ENCODE peak calls at places on chromosomes 6 and 20, in five cellular contexts. G, L, M, B and J are unnamed samples.

GRCh38 chr20:50450961-50451752 is 59.0 kb upstream of the PTPN1 start:
- DNase-seq in B (no peak), L (peak), G (peak), M (no peak), J (peak)

GRCh38 chr6:14276066-14276465 is 158.5 kb downstream of the CD83 start:
- DNase-seq in L (no peak), M (no peak), G (no peak), B (no peak), J (no peak)

GRCh38 chr6:56868687-56869086 is 86.2 kb upstream of the BEND6 start:
- DNase-seq in M (no peak), B (no peak), G (peak), L (no peak), J (no peak)

GRCh38 chr6:46645265-46645664 is 7.4 kb downstream of the CYP39A1 start:
- DNase-seq in B (no peak), G (no peak), M (no peak), L (no peak), J (no peak)

GRCh38 chr6:63487123-63487813 is 85.0 kb upstream of the LOC128125822 start:
- DNase-seq in M (no peak), G (no peak), L (no peak), B (no peak), J (no peak)

GRCh38 chr6:104718672-104719071 is 141.0 kb downstream of the HACE1 start:
- DNase-seq in G (no peak), B (no peak), L (no peak), M (no peak), J (no peak)

GRCh38 chr6:45376310-45377040 is 1.3 kb downstream of the SUPT3H start:
- DNase-seq in L (no peak), M (no peak), B (no peak), G (peak), J (no peak)

GRCh38 chr6:17638212-17638611 is 38.1 kb downstream of the FAM8A1 start:
- DNase-seq in M (no peak), B (no peak), G (peak), L (no peak), J (no peak)

GRCh38 chr6:11350294-11350693 is 117.8 kb upstream of the NEDD9 start:
- DNase-seq in M (no peak), G (peak), B (no peak), L (peak), J (no peak)

GRCh38 chr6:133446789-133447188 is 205.6 kb downstream of the EYA4 start:
- DNase-seq in L (no peak), G (no peak), B (no peak), M (no peak), J (no peak)

GRCh38 chr20:60116128-60116909 is 158.1 kb downstream of the CDH26 start:
- DNase-seq in B (no peak), L (no peak), M (no peak), G (no peak), J (no peak)

GRCh38 chr6:168526841-168527281 is 85.9 kb downstream of the SMOC2 start:
- DNase-seq in G (peak), L (no peak), M (no peak), B (no peak), J (no peak)

GRCh38 chr6:41723178-41723935 is 12.1 kb downstream of the TFEB start:
- DNase-seq in L (peak), B (no peak), G (peak), M (no peak), J (peak)

GRCh38 chr6:109456710-109457595 is 1.4 kb upstream of the MICAL1 start:
- DNase-seq in L (no peak), G (peak), M (no peak), B (no peak), J (no peak)

GRCh38 chr20:33733654-33734576 is 2.1 kb downstream of the ZNF341 start:
- DNase-seq in B (no peak), L (peak), G (peak), M (no peak), J (no peak)

GRCh38 chr6:18259675-18260447 is 4.5 kb downstream of the DEK start:
- DNase-seq in B (no peak), G (no peak), L (no peak), M (no peak), J (no peak)

GRCh38 chr6:32110632-32111031 is 1.5 kb upstream of the TNXB start:
- DNase-seq in L (peak), M (no peak), B (no peak), G (no peak), J (no peak)

GRCh38 chr20:7723284-7723683 is 217.0 kb downstream of the HAO1 start:
- DNase-seq in G (peak), B (no peak), L (no peak), M (no peak), J (no peak)

GRCh38 chr6:83707829-83708545 is 914 bp downstream of the SNAP91 start:
- DNase-seq in B (no peak), G (peak), L (peak), M (no peak), J (no peak)

GRCh38 chr20:50394569-50394968 is 115.6 kb upstream of the PTPN1 start:
- DNase-seq in L (no peak), M (no peak), B (no peak), G (no peak), J (no peak)

GRCh38 chr20:32370897-32371296 is 12.8 kb downstream of the ASXL1 start:
- DNase-seq in M (no peak), G (no peak), B (no peak), L (no peak), J (no peak)

GRCh38 chr6:104653786-104654185 is 205.9 kb downstream of the HACE1 start:
- DNase-seq in M (no peak), B (no peak), G (no peak), L (no peak), J (no peak)

GRCh38 chr6:135002229-135002844 is 52.3 kb downstream of the HBS1L start:
- DNase-seq in G (peak), L (no peak), M (peak), B (no peak), J (peak)

GRCh38 chr6:43575105-43575771 is 600 bp downstream of the XPO5 start:
- DNase-seq in M (no peak), G (no peak), L (peak), B (no peak), J (no peak)

GRCh38 chr20:61045876-61046585 is 206.0 kb upstream of the CDH4 start:
- DNase-seq in B (no peak), M (no peak), G (no peak), L (no peak), J (no peak)

GRCh38 chr6:106324726-106325335 is 729 bp downstream of the ATG5 start:
- DNase-seq in M (no peak), L (no peak), G (peak), B (no peak), J (no peak)

GRCh38 chr6:149031545-149032317 is 284.9 kb downstream of the UST start:
- DNase-seq in M (no peak), B (no peak), G (peak), L (peak), J (no peak)

GRCh38 chr6:14861491-14861943 is 384.4 kb upstream of the JARID2 start:
- DNase-seq in G (no peak), B (no peak), L (no peak), M (no peak), J (peak)

GRCh38 chr6:153312633-153313032 is 181.6 kb upstream of the RGS17 start:
- DNase-seq in B (no peak), L (peak), M (no peak), G (peak), J (peak)

GRCh38 chr20:36317675-36318074 is 11.5 kb downstream of the DLGAP4 start:
- DNase-seq in B (no peak), M (no peak), L (no peak), G (no peak), J (no peak)

GRCh38 chr6:69867075-69867911 is 937 bp downstream of the COL19A1 start:
- DNase-seq in G (peak), L (peak), B (peak), M (peak), J (no peak)

GRCh38 chr6:69868961-69869360 is 2.6 kb downstream of the COL19A1 start:
- DNase-seq in M (no peak), L (no peak), G (no peak), B (no peak), J (no peak)

GRCh38 chr6:69871107-69871506 is 4.8 kb downstream of the COL19A1 start:
- DNase-seq in L (no peak), M (no peak), G (no peak), B (no peak), J (no peak)

GRCh38 chr6:69866351-69867074 is at the start of gene COL19A1:
- DNase-seq in M (peak), G (peak), B (peak), L (peak), J (no peak)

GRCh38 chr6:69868252-69868804 is 2.0 kb downstream of the COL19A1 start:
- DNase-seq in L (no peak), B (no peak), G (no peak), M (no peak), J (no peak)
- H3K4me3 ChIP-seq in L (no peak), B (no peak), G (no peak), M (no peak), J (no peak)

DNA sequence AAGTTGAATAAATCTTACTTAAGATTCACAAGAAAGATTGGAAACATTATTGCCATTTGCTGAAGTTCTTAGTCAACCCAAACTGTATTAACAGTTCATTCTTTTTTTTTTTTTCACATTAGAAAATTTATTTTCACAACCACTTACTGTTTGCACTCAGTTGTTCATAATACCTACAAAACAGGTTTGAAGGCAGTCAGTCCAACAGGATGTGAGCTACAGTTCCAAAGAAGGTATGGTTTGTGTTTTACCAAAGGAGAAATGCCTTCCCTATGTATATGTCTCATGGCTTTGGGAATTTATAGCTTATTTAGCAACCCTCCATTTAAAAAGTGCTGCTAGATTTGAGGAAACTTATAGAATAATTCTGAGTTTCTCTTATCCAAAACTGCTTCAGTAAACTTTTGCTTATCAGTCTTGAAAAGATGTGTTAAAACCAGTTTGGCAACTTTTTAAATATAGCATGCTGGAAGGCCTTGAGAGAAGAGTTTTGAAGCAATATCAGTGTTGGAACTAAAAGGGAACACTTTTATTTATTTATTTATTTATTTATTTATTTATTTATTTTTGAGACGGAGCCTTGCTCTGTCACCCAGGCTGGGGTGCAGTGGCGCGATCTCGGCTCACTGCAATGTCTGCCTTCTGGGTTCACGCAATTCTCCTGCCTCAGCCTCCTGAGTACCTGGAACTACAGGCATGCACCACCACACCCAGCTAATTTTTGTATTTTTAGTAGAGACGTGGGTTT is 46.8 kb upstream of the RREB1 start:
- DNase-seq in L (no peak), M (no peak), G (no peak), B (no peak), J (no peak)
- H3K4me3 ChIP-seq in L (no peak), M (no peak), G (no peak), B (no peak), J (no peak)

GRCh38 chr6:147299035-147299434 is 94.8 kb downstream of the STXBP5 start:
- DNase-seq in B (no peak), M (no peak), G (no peak), L (no peak), J (no peak)

GRCh38 chr6:147298461-147298860 is 94.2 kb downstream of the STXBP5 start:
- DNase-seq in M (no peak), L (no peak), G (peak), B (no peak), J (no peak)

GRCh38 chr6:147297124-147297523 is 92.9 kb downstream of the STXBP5 start:
- DNase-seq in M (no peak), B (no peak), G (no peak), L (no peak), J (no peak)

GRCh38 chr6:147301070-147301469 is 96.9 kb downstream of the STXBP5 start:
- DNase-seq in B (no peak), L (no peak), M (no peak), G (no peak), J (no peak)

DNA sequence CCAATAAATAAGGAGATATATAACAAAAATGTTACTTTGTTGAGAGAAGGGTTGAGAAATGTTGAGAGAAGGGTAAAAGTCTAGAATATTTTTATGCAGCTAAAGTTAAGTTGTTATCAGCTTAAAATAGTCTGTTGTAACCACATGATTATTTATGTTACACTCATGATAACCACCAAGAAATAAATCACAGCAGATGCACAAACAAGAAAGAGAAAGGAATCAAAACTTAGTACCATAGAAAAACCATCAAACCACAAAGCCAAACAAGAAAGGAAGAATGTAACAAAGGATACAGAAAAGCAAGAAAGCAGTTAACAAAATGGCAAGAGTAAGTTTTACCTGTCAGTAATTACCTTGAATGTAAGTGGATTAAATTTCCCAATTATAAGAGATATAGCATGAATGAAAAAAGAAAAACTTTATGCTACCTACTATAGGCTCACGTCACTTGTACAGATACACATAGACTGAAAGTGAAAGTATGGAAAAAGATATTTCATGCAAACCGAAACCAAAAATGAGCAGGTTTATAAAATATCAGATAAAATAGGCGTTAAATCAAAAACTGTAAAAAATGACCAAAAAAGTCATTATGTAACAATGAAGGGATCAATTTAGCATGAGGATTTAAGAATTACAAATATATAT is 93.6 kb downstream of the STXBP5 start:
- DNase-seq in B (no peak), L (no peak), M (peak), G (no peak), J (no peak)
- H3K4me3 ChIP-seq in B (peak), L (no peak), M (no peak), G (no peak), J (no peak)

DNA sequence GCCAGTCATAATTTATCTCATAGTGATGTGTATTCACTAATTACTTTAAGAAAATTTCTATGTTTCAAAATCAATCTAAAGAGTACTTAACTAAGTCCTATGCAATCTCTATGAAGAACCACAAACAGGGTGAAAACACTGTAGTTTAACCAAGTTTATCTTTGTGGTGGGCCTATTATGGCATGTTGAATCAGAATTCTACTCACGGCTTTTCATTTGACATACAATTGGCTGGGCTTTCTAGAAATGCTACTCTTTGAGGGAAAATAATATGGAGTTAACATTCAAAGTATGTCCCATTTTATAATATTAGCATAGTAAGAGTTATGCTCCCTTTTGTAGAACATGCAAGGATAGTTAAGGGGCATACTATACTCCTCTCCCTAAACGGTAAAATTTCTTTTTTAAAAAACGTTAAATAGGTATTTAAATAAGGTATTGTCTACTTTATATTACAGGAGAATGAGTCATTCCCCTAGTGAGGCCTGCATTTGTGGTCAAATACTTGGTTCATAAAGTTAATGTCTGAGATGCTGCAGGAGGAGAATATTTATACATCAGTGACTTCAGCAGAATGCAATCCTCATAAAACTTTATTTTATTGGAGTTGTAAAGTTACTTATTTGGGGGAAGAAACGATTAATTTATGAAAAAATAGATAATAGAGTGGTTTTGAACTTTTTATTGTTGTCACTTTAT is 1.8 kb downstream of the MOXD1 start:
- DNase-seq in B (no peak), G (peak), L (no peak), M (no peak), J (no peak)
- H3K4me3 ChIP-seq in B (no peak), G (peak), L (no peak), M (no peak), J (no peak)

DNA sequence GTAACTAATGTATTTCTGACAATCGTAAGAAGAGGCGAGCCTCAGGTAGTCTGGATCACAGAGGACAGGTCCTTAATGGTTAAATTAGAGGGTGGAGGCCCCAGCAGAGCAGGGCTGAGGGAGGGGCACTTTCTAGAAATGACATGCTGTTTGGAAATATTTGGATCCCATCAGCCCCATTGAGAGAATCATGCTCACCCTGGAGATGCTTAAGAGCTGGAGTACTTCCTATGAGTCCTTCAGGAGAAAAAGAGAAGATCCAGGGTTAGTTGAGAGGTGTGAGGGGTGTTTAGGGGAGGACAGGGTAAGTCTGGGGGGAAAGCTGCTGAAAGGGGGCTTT is 123.0 kb downstream of the TCP11 start:
- DNase-seq in G (no peak), M (no peak), B (no peak), L (no peak), J (no peak)
- H3K4me3 ChIP-seq in G (no peak), M (no peak), B (no peak), L (peak), J (no peak)

DNA sequence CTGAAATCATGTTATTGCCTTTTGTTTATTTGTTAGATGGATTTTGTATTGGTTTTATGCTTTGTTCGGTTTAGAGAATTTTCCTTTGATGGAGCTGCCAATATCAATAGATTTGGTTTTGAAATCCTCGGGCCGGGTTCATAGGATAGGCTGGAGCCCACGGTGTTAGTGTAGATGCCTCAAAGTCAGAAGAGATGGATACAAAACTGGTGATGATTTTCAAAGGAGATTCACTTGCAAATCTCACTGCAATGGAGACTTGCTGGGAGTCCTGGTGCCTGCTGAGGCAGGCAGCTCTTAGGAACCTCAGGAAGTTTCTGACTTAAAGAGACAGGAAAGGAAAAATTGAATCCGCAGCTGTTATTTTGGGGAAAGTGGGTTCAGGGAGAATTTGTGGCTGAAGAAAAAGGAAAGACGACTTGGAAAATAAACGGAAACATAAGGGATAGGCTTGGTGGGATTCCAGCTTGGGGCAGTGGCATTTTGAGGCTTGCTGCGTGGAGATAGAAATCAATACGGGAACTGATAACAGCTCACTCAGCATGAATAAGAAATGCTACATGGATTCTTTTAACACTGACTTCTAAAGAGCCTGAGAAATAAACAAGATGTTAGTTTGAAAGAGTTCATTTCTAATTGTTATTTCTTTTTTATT is 241.6 kb downstream of the PHACTR1 start:
- DNase-seq in M (no peak), B (no peak), G (peak), L (no peak), J (no peak)
- H3K4me3 ChIP-seq in M (no peak), B (peak), G (peak), L (peak), J (no peak)

GRCh38 chr6:85405175-85405852 is 44.6 kb upstream of the NT5E start:
- DNase-seq in B (no peak), G (no peak), M (no peak), L (peak), J (peak)
- H3K4me3 ChIP-seq in B (no peak), G (no peak), M (no peak), L (no peak), J (no peak)

GRCh38 chr6:30931272-30931671 is 698 bp downstream of the SFTA2 start:
- DNase-seq in G (no peak), M (no peak), B (no peak), L (no peak), J (no peak)
- H3K4me3 ChIP-seq in G (no peak), M (no peak), B (no peak), L (no peak), J (no peak)

GRCh38 chr20:20553534-20553933 is 158.9 kb downstream of the RALGAPA2 start:
- DNase-seq in G (no peak), M (no peak), L (no peak), B (no peak), J (no peak)
- H3K4me3 ChIP-seq in G (no peak), M (no peak), L (no peak), B (no peak), J (no peak)

GRCh38 chr20:54173653-54174451 is at the start of gene CYP24A1:
- DNase-seq in G (peak), B (no peak), L (peak), M (no peak), J (no peak)
- H3K4me3 ChIP-seq in G (peak), B (no peak), L (no peak), M (no peak), J (no peak)